ENCODE peak calls at places on chromosomes 16 and 17, in eight cellular contexts. F, Z, V, X, A, C, D and L are unnamed samples.

GRCh38 chr16:29806641-29807425 is 504 bp downstream of the MAZ start:
- DNase-seq in F (peak; percentile 57), Z (peak; percentile 48), V (peak; percentile 76), X (peak; percentile 76), A (peak; percentile 85), C (peak; percentile 61), D (peak; percentile 69), L (peak; percentile 49)

GRCh38 chr16:87966685-87967185 is 15.5 kb downstream of the BANP start:
- DNase-seq in F (peak; percentile 60), Z (peak; percentile 18), V (no peak), X (no peak), A (no peak), C (no peak), D (no peak), L (no peak)

GRCh38 chr17:2064980-2065785 is 10.3 kb downstream of the HIC1 start:
- DNase-seq in F (peak; percentile 85), Z (peak; percentile 81), V (peak; percentile 94), X (peak; percentile 89), A (peak; percentile 66), C (peak; percentile 78), D (no peak), L (no peak)

GRCh38 chr16:20879175-20880053 is 20.7 kb downstream of the DCUN1D3 start:
- DNase-seq in F (peak; percentile 58), Z (peak; percentile 80), V (no peak), X (no peak), A (no peak), C (no peak), D (no peak), L (no peak)

GRCh38 chr16:27860091-27860490 is 203.4 kb downstream of the GSG1L start:
- DNase-seq in F (no peak), Z (no peak), V (no peak), X (no peak), A (no peak), C (no peak), D (no peak), L (no peak)

GRCh38 chr16:30925646-30926332 is 2.4 kb downstream of the FBXL19 start:
- DNase-seq in F (no peak), Z (no peak), V (no peak), X (no peak), A (no peak), C (no peak), D (no peak), L (no peak)

GRCh38 chr17:72691017-72691416 is 401.5 kb downstream of the SLC39A11 start:
- DNase-seq in F (peak; percentile 38), Z (no peak), V (no peak), X (no peak), A (no peak), C (no peak), D (no peak), L (no peak)

GRCh38 chr16:19776565-19776964 is 58.5 kb downstream of the IQCK start:
- DNase-seq in F (no peak), Z (no peak), V (no peak), X (no peak), A (no peak), C (no peak), D (peak; percentile 52), L (no peak)

GRCh38 chr16:3769942-3770341 is 52.6 kb upstream of the TRAP1 start:
- DNase-seq in F (no peak), Z (no peak), V (no peak), X (no peak), A (no peak), C (no peak), D (no peak), L (no peak)

GRCh38 chr16:17062676-17063075 is 408.1 kb downstream of the XYLT1 start:
- DNase-seq in F (no peak), Z (no peak), V (no peak), X (no peak), A (no peak), C (no peak), D (no peak), L (no peak)

GRCh38 chr16:1159973-1160772 is 7.3 kb downstream of the CACNA1H start:
- DNase-seq in F (no peak), Z (no peak), V (no peak), X (no peak), A (no peak), C (peak; percentile 58), D (no peak), L (no peak)

GRCh38 chr16:19196871-19197270 is 28.8 kb downstream of the SYT17 start:
- DNase-seq in F (no peak), Z (peak; percentile 1), V (no peak), X (no peak), A (no peak), C (no peak), D (no peak), L (no peak)

GRCh38 chr17:15914400-15915165 is 30.3 kb upstream of the ADORA2B start:
- DNase-seq in F (peak; percentile 75), Z (peak; percentile 56), V (no peak), X (no peak), A (no peak), C (no peak), D (no peak), L (no peak)

GRCh38 chr17:63699638-63700527 is at the start of gene LIMD2:
- DNase-seq in F (peak; percentile 58), Z (peak; percentile 37), V (peak; percentile 85), X (peak; percentile 72), A (peak; percentile 84), C (peak; percentile 96), D (no peak), L (no peak)

GRCh38 chr17:55690105-55690508 is 32.6 kb downstream of the TMEM100 start:
- DNase-seq in F (peak; percentile 50), Z (no peak), V (no peak), X (no peak), A (no peak), C (no peak), D (peak; percentile 10), L (no peak)

DNA sequence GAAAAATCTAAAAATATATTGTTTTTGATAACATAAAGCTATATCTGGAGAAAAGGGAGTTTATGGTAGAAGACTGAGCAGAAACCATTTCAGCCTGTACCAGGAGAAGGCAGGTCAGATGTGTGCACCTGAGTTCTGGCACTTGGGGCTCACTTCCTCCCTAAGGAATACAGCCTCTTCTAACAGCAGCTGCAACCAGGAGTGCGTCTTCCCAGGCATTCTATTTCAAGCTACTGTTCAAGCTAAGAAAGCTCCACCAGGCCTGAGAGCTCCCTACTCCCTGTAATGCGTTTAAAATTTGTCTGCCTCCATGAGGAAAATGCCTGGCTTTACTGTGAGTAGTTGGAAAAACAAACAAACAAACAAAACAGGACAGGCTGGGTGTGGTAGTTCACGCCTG is 96.1 kb downstream of the ZNF778 start:
- DNase-seq in F (no peak), Z (no peak), V (no peak), X (no peak), A (no peak), C (no peak), D (no peak), L (no peak)
- H4K20me1 ChIP-seq in F (peaks cover 13% of the 10 kb centered on the region), Z (no peaks in the 10 kb centered on the region), V (no peaks in the 10 kb centered on the region), X (peaks cover 69% of the 10 kb centered on the region), A (peaks cover 98% of the 10 kb centered on the region), C (peaks cover 41% of the 10 kb centered on the region), D (no peaks in the 10 kb centered on the region), L (peaks cover 95% of the 10 kb centered on the region)

DNA sequence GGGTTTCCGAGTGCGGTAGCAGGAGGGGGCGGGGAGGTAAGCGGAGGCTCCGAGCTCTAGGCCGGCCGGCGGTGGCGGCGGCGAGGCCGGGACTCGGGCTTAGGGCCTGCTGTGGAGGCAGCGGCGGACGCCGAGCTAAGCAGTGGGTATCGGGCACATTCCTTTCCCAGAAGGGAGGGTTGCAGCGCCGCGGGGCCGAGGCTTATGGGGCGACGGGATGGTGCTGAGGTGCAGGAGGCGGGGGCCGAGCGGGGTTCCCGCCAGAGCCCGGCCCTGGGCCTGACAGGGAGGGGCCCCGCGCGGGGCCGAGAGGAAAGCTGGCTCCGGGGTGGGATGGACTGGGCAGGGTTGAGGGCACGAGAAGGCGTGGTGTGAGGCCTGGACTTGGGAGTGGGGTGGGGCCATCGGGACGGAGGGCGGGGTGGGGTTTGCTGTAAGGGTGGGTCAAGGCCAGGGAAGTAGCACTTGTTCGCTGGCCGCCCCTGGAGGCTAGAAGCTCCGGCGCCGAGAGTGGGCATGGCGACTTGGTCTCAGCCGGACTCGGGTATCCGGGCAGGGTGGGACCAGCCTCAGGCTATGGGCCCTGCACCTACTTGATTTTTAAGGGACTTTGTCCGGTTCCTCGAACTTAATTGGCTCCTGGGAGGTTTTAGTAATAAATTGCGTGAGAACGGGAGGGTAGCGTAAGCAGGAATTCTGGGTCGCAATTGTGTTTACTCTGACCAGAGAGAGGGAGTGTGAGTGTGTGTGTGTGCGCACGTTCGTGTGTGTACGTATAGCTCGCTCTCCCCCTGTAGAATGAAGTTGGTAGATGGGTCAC is at the start of gene NFE2L1:
- DNase-seq in F (peak; percentile 96), Z (peak; percentile 90), V (peak; percentile 95), X (peak; percentile 89), A (peak; percentile 45), C (peak; percentile 89), D (peak; percentile 82), L (peak; percentile 82)
- H3K79me2 ChIP-seq in F (peaks cover 63% of the 10 kb centered on the region), Z (peaks cover 29% of the 10 kb centered on the region), V (peaks cover 14% of the 10 kb centered on the region), X (peaks cover 64% of the 10 kb centered on the region), A (peaks cover 69% of the 10 kb centered on the region), C (peaks cover 75% of the 10 kb centered on the region), D (peaks cover 62% of the 10 kb centered on the region), L (peaks cover 62% of the 10 kb centered on the region)

GRCh38 chr16:85838876-85839585 is 39.5 kb downstream of the COX4I1 start:
- DNase-seq in F (no peak), Z (no peak), V (no peak), X (no peak), A (no peak), C (no peak), D (no peak), L (no peak)

GRCh38 chr16:85839681-85840240 is 40.3 kb downstream of the COX4I1 start:
- DNase-seq in F (no peak), Z (no peak), V (no peak), X (no peak), A (no peak), C (no peak), D (no peak), L (no peak)

GRCh38 chr16:85840395-85840794 is 40.9 kb downstream of the COX4I1 start:
- DNase-seq in F (no peak), Z (no peak), V (no peak), X (no peak), A (no peak), C (no peak), D (no peak), L (no peak)

GRCh38 chr16:85842435-85842834 is 42.9 kb downstream of the COX4I1 start:
- DNase-seq in F (no peak), Z (no peak), V (no peak), X (no peak), A (no peak), C (no peak), D (no peak), L (no peak)

GRCh38 chr16:85840801-85841200 is 41.3 kb downstream of the COX4I1 start:
- DNase-seq in F (no peak), Z (no peak), V (no peak), X (no peak), A (no peak), C (no peak), D (no peak), L (no peak)
- H4K20me1 ChIP-seq in F (no peaks in the 10 kb centered on the region), Z (no peaks in the 10 kb centered on the region), V (no peaks in the 10 kb centered on the region), X (no peaks in the 10 kb centered on the region), A (no peaks in the 10 kb centered on the region), C (peaks cover 3% of the 10 kb centered on the region), D (no peaks in the 10 kb centered on the region), L (peaks cover 3% of the 10 kb centered on the region)

GRCh38 chr17:48597492-48597774 is 3.9 kb upstream of the HOXB5 start:
- DNase-seq in F (no peak), Z (no peak), V (no peak), X (no peak), A (no peak), C (no peak), D (no peak), L (no peak)
- H3K79me2 ChIP-seq in F (peaks cover 53% of the 10 kb centered on the region), Z (peaks cover 96% of the 10 kb centered on the region), V (no peaks in the 10 kb centered on the region), X (no peaks in the 10 kb centered on the region), A (no peaks in the 10 kb centered on the region), C (peaks cover 39% of the 10 kb centered on the region), D (no peaks in the 10 kb centered on the region), L (peaks cover 58% of the 10 kb centered on the region)

GRCh38 chr17:7484964-7485377 is 805 bp downstream of the POLR2A start:
- DNase-seq in F (no peak), Z (no peak), V (no peak), X (peak; percentile 65), A (no peak), C (no peak), D (no peak), L (no peak)
- H4K20me1 ChIP-seq in F (peaks cover 16% of the 10 kb centered on the region), Z (no peaks in the 10 kb centered on the region), V (no peaks in the 10 kb centered on the region), X (peaks cover 30% of the 10 kb centered on the region), A (peaks cover 45% of the 10 kb centered on the region), C (no peaks in the 10 kb centered on the region), D (peaks cover 15% of the 10 kb centered on the region), L (peaks cover 18% of the 10 kb centered on the region)